ENCODE peak calls at places on chromosomes 12 and 14, in seven cellular contexts. Y is epithelial cell of prostate, G is NCI-H748 treated with DMSO at 0.1 percent for 48 hours, K is NCI-H2081, M is lower leg skin, J is testis, L is astrocyte of the spinal cord. V is an unnamed sample.
A peak's percentile ranks its signal among the peaks of the same experiment; 100 is the strongest.

GRCh38 chr14:95218472-95219193 is 61.3 kb upstream of the DICER1 start:
- DNase-seq in Y (no peak), G (no peak), K (no peak), M (peak; percentile 57), J (no peak), L (no peak), V (no peak)

GRCh38 chr12:51868821-51869489 is 18.9 kb upstream of the ANKRD33 start:
- DNase-seq in Y (no peak), G (no peak), K (no peak), M (no peak), J (no peak), L (no peak), V (no peak)

GRCh38 chr12:77070382-77071294 is 5.3 kb upstream of the E2F7 start:
- DNase-seq in Y (no peak), G (no peak), K (no peak), M (no peak), J (no peak), L (no peak), V (no peak)

GRCh38 chr12:66329941-66330340 is 27.6 kb downstream of the HELB start:
- DNase-seq in Y (peak; percentile 55), G (no peak), K (no peak), M (no peak), J (peak; percentile 74), L (peak; percentile 39), V (peak; percentile 6)

GRCh38 chr14:68312884-68313725 is 479.8 kb downstream of the ZFP36L1 start:
- DNase-seq in Y (no peak), G (no peak), K (no peak), M (no peak), J (no peak), L (no peak), V (no peak)

GRCh38 chr12:122087431-122088180 is 9.1 kb downstream of the MLXIP start:
- DNase-seq in Y (no peak), G (no peak), K (no peak), M (no peak), J (no peak), L (no peak), V (no peak)

GRCh38 chr14:92690171-92691011 is 58.0 kb downstream of the LGMN start:
- DNase-seq in Y (no peak), G (no peak), K (peak; percentile 24), M (no peak), J (peak; percentile 68), L (peak; percentile 59), V (peak; percentile 83)

GRCh38 chr12:114685869-114686268 is 1.9 kb upstream of the TBX3 start:
- DNase-seq in Y (no peak), G (no peak), K (no peak), M (no peak), J (no peak), L (no peak), V (no peak)

GRCh38 chr12:59149995-59150642 is 229.8 kb upstream of the LRIG3 start:
- DNase-seq in Y (peak; percentile 27), G (peak; percentile 91), K (peak; percentile 89), M (no peak), J (peak; percentile 36), L (peak; percentile 83), V (peak; percentile 93)

GRCh38 chr14:77219591-77219990 is 38.0 kb downstream of the TMEM63C start:
- DNase-seq in Y (no peak), G (no peak), K (no peak), M (no peak), J (peak; percentile 72), L (no peak), V (no peak)

GRCh38 chr12:22544038-22544979 is at the start of gene C2CD5:
- DNase-seq in Y (peak; percentile 81), G (peak; percentile 86), K (peak; percentile 98), M (peak; percentile 99), J (peak; percentile 98), L (peak; percentile 98), V (peak; percentile 99)

GRCh38 chr14:55926007-55926406 is 192.2 kb upstream of the PELI2 start:
- DNase-seq in Y (no peak), G (peak; percentile 93), K (peak; percentile 71), M (no peak), J (peak; percentile 74), L (no peak), V (no peak)

GRCh38 chr14:93946104-93946503 is 19.0 kb downstream of the FAM181A start:
- DNase-seq in Y (no peak), G (no peak), K (no peak), M (no peak), J (no peak), L (peak; percentile 53), V (peak; percentile 61)

GRCh38 chr12:44875954-44876553 is at the start of gene NELL2:
- DNase-seq in Y (no peak), G (no peak), K (peak; percentile 74), M (peak; percentile 84), J (peak; percentile 68), L (peak; percentile 7), V (peak; percentile 5)

GRCh38 chr12:130523208-130523607 is 185.5 kb downstream of the PIWIL1 start:
- DNase-seq in Y (no peak), G (no peak), K (no peak), M (no peak), J (no peak), L (no peak), V (no peak)

GRCh38 chr12:8844665-8845064 is 22.2 kb downstream of the A2ML1 start:
- DNase-seq in Y (no peak), G (no peak), K (no peak), M (no peak), J (peak; percentile 96), L (peak; percentile 5), V (peak; percentile 70)

GRCh38 chr12:28253175-28253641 is 63.0 kb downstream of the CCDC91 start:
- DNase-seq in Y (no peak), G (no peak), K (no peak), M (no peak), J (no peak), L (peak; percentile 23), V (peak; percentile 72)

GRCh38 chr14:60175255-60175902 is 10.2 kb upstream of the DHRS7 start:
- DNase-seq in Y (no peak), G (no peak), K (no peak), M (no peak), J (no peak), L (no peak), V (no peak)

GRCh38 chr12:53452159-53453077 is 516 bp downstream of the PCBP2 start:
- DNase-seq in Y (no peak), G (peak; percentile 31), K (peak; percentile 83), M (peak; percentile 95), J (peak; percentile 90), L (peak; percentile 95), V (peak; percentile 95)

GRCh38 chr12:48219635-48220034 is 16.5 kb upstream of the OR10AD1 start:
- DNase-seq in Y (no peak), G (no peak), K (no peak), M (no peak), J (no peak), L (no peak), V (no peak)

GRCh38 chr14:99522457-99522891 is 41.3 kb downstream of the CCNK start:
- DNase-seq in Y (no peak), G (no peak), K (no peak), M (no peak), J (no peak), L (peak; percentile 47), V (peak; percentile 44)

GRCh38 chr14:29927596-29928341 is at the start of gene PRKD1:
- DNase-seq in Y (no peak), G (no peak), K (peak; percentile 42), M (peak; percentile 89), J (peak; percentile 80), L (peak; percentile 75), V (peak; percentile 72)

V was measured in choroid plexus epithelial cell.